ENCODE peak calls at places on chromosomes 13 and 19, in six cellular contexts. Y is BE2C, T is tibial nerve, W is osteocyte, E is B cell, D is ovary. I is an unnamed sample.

GRCh38 chr19:58227964-58228583 is 640 bp upstream of the ZNF544 start:
- DNase-seq in Y (no peak), W (no peak), E (no peak), D (no peak), T (no peak), I (no peak)

GRCh38 chr19:19900124-19900523 is 622 bp upstream of the ZNF93 start:
- DNase-seq in Y (no peak), D (no peak), W (no peak), T (no peak), E (no peak), I (no peak)

GRCh38 chr19:33397536-33398360 is 24.2 kb downstream of the CEBPG start:
- DNase-seq in Y (peak; percentile 59), E (no peak), T (peak; percentile 8), W (no peak), D (no peak), I (no peak)

GRCh38 chr13:43877788-43878187 is 1.8 kb downstream of the CCDC122 start:
- DNase-seq in Y (no peak), W (no peak), D (no peak), E (no peak), T (no peak), I (no peak)

GRCh38 chr19:32223106-32223505 is 122.3 kb upstream of the ZNF507 start:
- DNase-seq in Y (no peak), W (no peak), T (no peak), D (no peak), E (no peak), I (no peak)

GRCh38 chr19:798415-799075 is 1.3 kb downstream of the PTBP1 start:
- DNase-seq in Y (no peak), W (no peak), E (peak; percentile 45), T (no peak), D (peak; percentile 50), I (no peak)

GRCh38 chr13:19622189-19622588 is 11.3 kb upstream of the MPHOSPH8 start:
- DNase-seq in W (no peak), D (no peak), T (no peak), Y (no peak), E (no peak), I (no peak)

GRCh38 chr19:41951686-41952172 is 7.4 kb downstream of the RABAC1 start:
- DNase-seq in D (peak; percentile 78), W (peak; percentile 93), T (peak; percentile 61), Y (peak; percentile 86), E (peak; percentile 89), I (peak; percentile 83)

GRCh38 chr19:10019246-10019645 is 6.0 kb downstream of the RDH8 start:
- DNase-seq in T (no peak), D (no peak), W (no peak), E (no peak), Y (no peak), I (no peak)

GRCh38 chr13:80339578-80339840 is 1.4 kb downstream of the SPRY2 start:
- DNase-seq in E (no peak), T (no peak), Y (no peak), W (no peak), D (no peak), I (no peak)

GRCh38 chr19:38250428-38250820 is 5.8 kb downstream of the PPP1R14A start:
- DNase-seq in D (no peak), T (no peak), W (no peak), Y (no peak), E (no peak), I (no peak)

DNA sequence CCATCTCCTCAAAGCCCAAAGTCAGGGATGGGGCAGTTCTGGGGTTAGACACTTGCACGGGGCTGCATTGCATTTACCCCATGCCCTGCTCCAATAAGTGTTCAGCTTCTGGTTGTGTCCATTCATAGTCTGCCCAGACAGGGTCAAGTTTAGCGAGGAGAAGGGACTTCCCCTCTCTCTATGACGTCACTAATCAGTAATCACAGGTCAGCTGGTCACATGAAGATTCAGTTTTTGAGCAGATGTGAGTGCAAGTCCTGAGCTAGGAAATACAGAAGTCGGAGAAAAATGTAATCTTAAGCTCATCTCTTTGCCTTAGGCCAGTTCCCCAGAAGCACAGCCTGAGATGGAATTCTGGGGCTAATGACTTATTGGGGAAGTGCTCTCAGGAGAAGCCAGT is 310.1 kb downstream of the TSHZ3 start:
- DNase-seq in D (no peak), W (no peak), T (no peak), Y (no peak), E (no peak), I (no peak)
- TF ChIP-seq CTCF in D (no peak), W (no peak), T (no peak), Y (no peak), E (no peak), I (no peak)

DNA sequence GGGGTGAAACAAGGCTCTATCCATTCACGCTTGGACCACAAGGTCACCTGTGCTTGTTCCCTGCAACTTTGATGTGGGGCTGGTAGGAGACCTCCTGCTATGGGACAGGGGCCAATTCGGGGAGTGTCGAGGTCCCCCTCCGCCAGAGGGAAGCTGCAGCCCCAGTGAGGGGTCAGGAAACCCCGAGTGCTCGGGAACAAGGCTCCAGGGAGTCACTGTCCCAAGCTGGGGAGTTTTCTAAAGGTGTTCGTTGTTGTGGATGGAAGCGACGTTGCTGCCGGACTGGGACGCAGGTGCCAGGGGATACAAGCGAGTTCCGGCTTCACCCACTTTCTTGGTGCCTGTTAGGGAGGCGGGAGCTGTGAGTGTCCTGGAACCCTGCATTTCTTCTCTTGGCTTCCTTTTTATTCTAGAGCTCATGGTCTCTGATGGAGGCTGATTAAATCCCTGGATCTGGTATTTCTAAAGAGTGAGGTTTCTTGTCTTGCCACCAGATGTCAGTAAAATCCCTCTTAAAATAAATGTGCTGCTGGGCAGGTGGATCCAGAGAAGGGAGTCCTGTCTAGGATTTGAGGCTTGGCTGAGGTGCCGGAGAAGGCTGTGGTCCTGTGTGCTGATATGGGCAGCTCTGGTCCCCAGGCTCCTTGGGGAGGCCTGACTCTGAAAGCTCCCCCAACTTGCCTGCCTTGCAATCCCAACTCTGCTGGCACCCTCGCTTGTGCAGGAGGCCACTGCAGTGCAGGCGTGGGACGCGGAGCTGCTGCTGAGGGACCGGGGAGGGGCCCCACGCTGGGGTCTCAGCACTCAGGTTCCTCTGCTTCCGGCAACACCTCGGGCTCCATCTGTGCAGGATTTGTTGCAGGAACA is 153.9 kb downstream of the TEX29 start:
- DNase-seq in D (no peak), W (peak; percentile 83), E (peak; percentile 16), Y (no peak), T (no peak), I (peak; percentile 50)
- TF ChIP-seq CTCF in D (no peak), W (peak; percentile 70), E (peak; percentile 22), Y (peak; percentile 63), T (peak; percentile 42), I (peak; percentile 36)

DNA sequence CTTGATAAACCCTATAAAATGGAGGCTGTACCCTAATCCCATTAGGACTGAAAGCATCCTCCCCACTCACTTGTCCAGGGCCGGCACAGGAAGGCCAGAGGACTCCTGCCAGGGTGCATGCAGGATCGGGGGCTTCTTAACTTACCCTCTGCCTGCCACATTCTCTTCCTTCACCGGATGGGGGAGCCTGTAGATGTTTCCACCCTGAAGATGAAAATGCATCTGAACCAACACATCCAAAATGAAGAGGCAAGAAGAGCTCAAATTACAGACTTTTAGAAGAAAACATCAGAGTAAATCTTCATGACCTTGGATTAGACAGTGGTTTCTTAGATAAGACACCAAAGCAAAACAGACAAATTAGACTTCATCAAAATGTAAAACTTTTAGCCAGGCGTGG is 25.9 kb upstream of the NAPA start:
- DNase-seq in Y (no peak), T (no peak), W (no peak), E (no peak), D (no peak), I (no peak)
- TF ChIP-seq CTCF in Y (no peak), T (no peak), W (peak; percentile 53), E (no peak), D (peak; percentile 37), I (no peak)

DNA sequence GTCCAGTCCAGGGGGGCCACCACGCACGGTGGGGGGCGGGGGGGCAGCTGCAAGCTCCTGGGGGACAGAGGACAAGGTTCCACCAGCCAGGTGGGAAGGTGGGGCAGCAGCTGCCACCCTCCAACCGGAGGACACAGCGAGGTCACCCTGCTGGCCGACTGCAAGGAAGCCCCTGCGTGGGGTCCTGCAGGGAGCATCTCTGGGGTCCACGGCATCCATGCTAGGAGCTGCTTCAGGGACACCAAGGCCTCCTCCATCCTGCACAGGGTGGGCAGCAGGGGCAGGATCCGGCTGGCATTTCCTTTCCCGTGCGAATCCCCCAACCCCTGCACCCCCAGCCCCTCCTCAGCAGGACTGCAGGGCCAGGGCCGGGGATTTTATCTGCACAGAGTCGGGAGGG is 8.3 kb upstream of the KLF16 start:
- DNase-seq in Y (no peak), W (no peak), D (peak; percentile 33), T (no peak), E (no peak), I (no peak)
- TF ChIP-seq CTCF in Y (no peak), W (no peak), D (no peak), T (no peak), E (no peak), I (no peak)

I was measured in right atrium auricular region.